ENCODE peak calls at places on chromosome 2, in seven cellular contexts. Z is activated T-cell treated with anti-CD3 and anti-CD28 coated beads, Interleukin-2, amount 50 U/mL, for 72 hours; P is stimulated activated effector memory CD8-positive, alpha-beta T cell treated with anti-CD3 and anti-CD28 coated beads, Interleukin-12 subunit alpha, Interleukin-12 subunit beta, amount 100 ng/mL, for 72 hours; L is central memory CD8-positive, alpha-beta T cell; H is esophagus mucosa; G is left cardiac atrium; T is body of pancreas. R is an unnamed sample.

GRCh38 chr2:151260492-151261239 is 997 bp downstream of the RBM43 start:
- ATAC-seq in Z (no peak), P (no peak), L (peak), H (no peak), G (no peak), T (peak), R (no peak)

GRCh38 chr2:135984199-135985017 is 1.0 kb downstream of the DARS1 start:
- ATAC-seq in Z (peak), P (no peak), L (peak), H (peak), G (no peak), T (peak), R (no peak)

GRCh38 chr2:236545814-236546480 is 23.7 kb upstream of the ACKR3 start:
- ATAC-seq in Z (peak), P (peak), L (peak), H (peak), G (no peak), T (no peak), R (no peak)

GRCh38 chr2:135063210-135063609 is 11.1 kb downstream of the RAB3GAP1 start:
- ATAC-seq in Z (no peak), P (no peak), L (no peak), H (no peak), G (no peak), T (no peak), R (no peak)

GRCh38 chr2:232900811-232901701 is 31.0 kb downstream of the SNORC start:
- ATAC-seq in Z (peak), P (no peak), L (no peak), H (no peak), G (no peak), T (no peak), R (no peak)

GRCh38 chr2:159939946-159940345 is 122.5 kb downstream of the PLA2R1 start:
- ATAC-seq in Z (no peak), P (no peak), L (no peak), H (no peak), G (no peak), T (no peak), R (no peak)

GRCh38 chr2:177291701-177292100 is 27.2 kb upstream of the NFE2L2 start:
- ATAC-seq in Z (peak), P (peak), L (no peak), H (peak), G (no peak), T (no peak), R (no peak)

GRCh38 chr2:73260338-73260984 is 23.8 kb downstream of the FBXO41 start:
- ATAC-seq in Z (peak), P (no peak), L (no peak), H (peak), G (peak), T (peak), R (no peak)

GRCh38 chr2:63842149-63843061 is 709 bp downstream of the UGP2 start:
- ATAC-seq in Z (no peak), P (no peak), L (no peak), H (peak), G (peak), T (no peak), R (no peak)

GRCh38 chr2:86686905-86687304 is 33.2 kb upstream of the RMND5A start:
- ATAC-seq in Z (no peak), P (no peak), L (no peak), H (no peak), G (no peak), T (no peak), R (no peak)

GRCh38 chr2:208819190-208819589 is 412.6 kb downstream of the PTH2R start:
- ATAC-seq in Z (no peak), P (no peak), L (no peak), H (no peak), G (no peak), T (no peak), R (no peak)

R was measured in gastroesophageal sphincter.